ENCODE peak calls at places on chromosomes 1 and 21, in four cellular contexts. D is BJ, O is adrenal gland, F is WERI-Rb-1. T is an unnamed sample.

GRCh38 chr1:88658419-88658818 is 25.7 kb upstream of the PKN2 start:
- DNase-seq in O (no peak), F (peak), D (no peak), T (no peak)

GRCh38 chr1:78377356-78377928 is 113.3 kb upstream of the PTGFR start:
- DNase-seq in O (no peak), F (no peak), D (no peak), T (no peak)

GRCh38 chr1:224253721-224254120 is 70.7 kb downstream of the DEGS1 start:
- DNase-seq in D (no peak), F (no peak), O (no peak), T (peak)

GRCh38 chr1:166169182-166169581 is 2.4 kb upstream of the FAM78B start:
- DNase-seq in F (no peak), O (no peak), D (no peak), T (no peak)

GRCh38 chr1:155136728-155137127 is 1.1 kb downstream of the SLC50A1 start:
- DNase-seq in D (no peak), O (no peak), F (no peak), T (no peak)

GRCh38 chr21:42496839-42497202 is 797 bp upstream of the RSPH1 start:
- DNase-seq in O (peak), D (no peak), F (peak), T (no peak)

GRCh38 chr1:232111616-232112015 is 485.0 kb downstream of the DISC1 start:
- DNase-seq in O (no peak), D (no peak), F (no peak), T (peak)

GRCh38 chr21:32371913-32372314 is 20.9 kb downstream of the URB1 start:
- DNase-seq in O (peak), D (peak), F (no peak), T (peak)

GRCh38 chr1:53341961-53342707 is 14.3 kb upstream of the LRP8 start:
- DNase-seq in F (no peak), D (no peak), O (peak), T (no peak)

GRCh38 chr1:67978988-67979516 is 71.4 kb downstream of the DIRAS3 start:
- DNase-seq in O (no peak), D (peak), F (no peak), T (no peak)

GRCh38 chr1:182301467-182302198 is 90.0 kb downstream of the GLUL start:
- DNase-seq in D (no peak), F (peak), O (no peak), T (peak)

GRCh38 chr1:225809842-225810578 is at the start of gene EPHX1:
- DNase-seq in F (peak), D (peak), O (peak), T (peak)

GRCh38 chr1:225812488-225813249 is 2.7 kb downstream of the EPHX1 start:
- DNase-seq in D (no peak), F (no peak), O (no peak), T (no peak)

GRCh38 chr1:225814381-225814780 is 4.5 kb downstream of the EPHX1 start:
- DNase-seq in O (peak), F (no peak), D (no peak), T (no peak)

GRCh38 chr1:225813250-225813964 is 3.5 kb downstream of the EPHX1 start:
- DNase-seq in O (peak), D (no peak), F (no peak), T (peak)

GRCh38 chr1:225811622-225812487 is 1.9 kb downstream of the EPHX1 start:
- DNase-seq in F (peak), D (no peak), O (peak), T (no peak)
- TF ChIP-seq CTCF in F (peak), D (peak), O (peak), T (peak)

GRCh38 chr1:64245495-64245894 is 42.1 kb downstream of the UBE2U start:
- DNase-seq in F (no peak), D (no peak), O (no peak), T (no peak)

GRCh38 chr1:64246294-64246917 is 43.0 kb downstream of the UBE2U start:
- DNase-seq in O (no peak), D (no peak), F (no peak), T (no peak)

GRCh38 chr1:64242895-64243756 is 39.7 kb downstream of the UBE2U start:
- DNase-seq in F (no peak), O (no peak), D (no peak), T (peak)

GRCh38 chr1:64241069-64241468 is 37.6 kb downstream of the UBE2U start:
- DNase-seq in F (no peak), O (no peak), D (no peak), T (no peak)

DNA sequence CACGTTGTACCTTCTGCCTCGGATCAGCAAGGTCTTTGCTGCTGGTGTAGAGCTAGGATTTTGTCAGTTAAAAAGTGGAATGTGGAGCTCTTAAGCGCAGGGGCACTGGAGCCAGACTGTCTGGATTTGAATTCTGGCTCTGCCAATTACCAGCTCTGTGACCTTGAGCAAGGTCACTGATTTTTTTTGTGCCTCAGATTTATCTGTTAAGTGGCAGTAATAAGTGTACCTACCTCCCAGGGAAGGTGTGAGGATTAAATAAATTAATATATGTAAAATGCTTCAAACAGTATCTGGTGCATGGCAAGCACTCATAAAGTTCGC is 40.3 kb downstream of the UBE2U start:
- DNase-seq in O (no peak), D (no peak), F (peak), T (no peak)
- H3K4me3 ChIP-seq in O (no peak), D (no peak), F (no peak), T (no peak)

DNA sequence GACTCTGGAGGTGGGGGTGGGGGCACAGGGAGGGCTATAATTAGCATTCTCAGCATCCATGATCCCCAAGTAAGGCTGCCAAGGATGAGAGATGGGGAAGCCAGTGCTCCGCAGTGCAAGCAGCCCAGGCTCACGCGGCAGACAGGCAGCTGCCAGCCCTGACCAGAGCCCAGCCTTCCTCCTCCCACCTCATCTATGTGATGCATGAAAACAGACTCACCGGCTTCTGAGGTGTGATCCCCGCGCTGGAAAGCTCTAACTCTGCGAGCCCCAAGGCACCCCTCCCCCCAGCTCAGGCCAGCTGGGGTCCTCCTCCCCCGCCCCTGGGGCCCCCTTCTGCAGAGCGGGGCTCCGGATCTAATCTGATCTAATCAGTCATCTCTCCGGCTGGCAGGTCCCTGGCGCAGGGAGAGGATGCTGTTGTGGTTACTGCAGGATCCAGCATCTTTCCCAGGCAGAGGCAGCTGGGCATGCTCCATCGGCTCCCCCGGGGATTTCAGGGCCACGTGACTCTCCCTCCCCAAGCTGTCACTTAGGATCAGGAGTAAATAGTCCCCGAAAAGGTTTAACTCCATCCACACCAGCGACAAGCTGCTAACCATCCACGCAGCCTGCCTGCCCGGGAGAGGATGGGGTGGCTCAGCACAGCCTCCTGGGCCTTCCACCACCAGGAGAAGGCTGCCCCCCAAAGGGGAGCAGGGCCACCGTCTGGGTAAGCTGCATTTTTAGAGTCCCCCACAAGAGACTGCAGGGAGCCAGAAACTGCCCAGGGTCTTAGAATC is at the start of gene PLEKHA6:
- DNase-seq in D (no peak), O (peak), F (peak), T (peak)
- TF ChIP-seq CTCF in D (peak), O (no peak), F (peak), T (peak)

DNA sequence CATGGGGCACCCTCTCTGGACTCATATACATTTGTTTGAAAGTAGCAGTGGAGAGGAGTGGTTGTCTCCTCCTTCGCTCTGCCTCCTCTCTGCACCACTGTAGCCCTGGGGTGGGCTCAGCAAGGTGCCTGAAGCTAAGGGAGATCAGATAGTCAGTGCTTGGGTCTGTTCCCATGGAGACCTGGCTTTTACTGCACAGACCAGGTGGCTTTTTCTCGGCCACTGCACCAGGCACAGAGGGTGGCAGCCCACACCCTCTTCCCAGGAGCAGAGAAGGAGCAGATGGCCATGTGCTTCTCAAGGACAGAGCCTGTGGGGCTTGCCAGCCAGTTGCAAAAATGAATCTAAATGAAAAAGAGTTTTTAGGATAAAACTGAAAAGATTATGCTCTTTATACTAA is 123.4 kb upstream of the KCNK1 start:
- DNase-seq in D (no peak), O (peak), F (no peak), T (no peak)
- H3K4me3 ChIP-seq in D (no peak), O (no peak), F (no peak), T (no peak)

GRCh38 chr21:45152265-45152746 is 77.9 kb downstream of the ADARB1 start:
- DNase-seq in O (no peak), F (peak), D (no peak), T (no peak)
- TF ChIP-seq CTCF in O (peak), F (no peak), D (no peak), T (no peak)

GRCh38 chr1:180157108-180157507 is 2.4 kb downstream of the QSOX1 start:
- DNase-seq in F (no peak), D (no peak), O (no peak), T (no peak)

GRCh38 chr1:180156201-180156600 is 1.5 kb downstream of the QSOX1 start:
- DNase-seq in O (no peak), F (no peak), D (no peak), T (no peak)

GRCh38 chr1:180157576-180158057 is 2.9 kb downstream of the QSOX1 start:
- DNase-seq in F (no peak), O (no peak), D (no peak), T (no peak)

GRCh38 chr1:180155202-180155682 is 573 bp downstream of the QSOX1 start:
- DNase-seq in D (no peak), F (peak), O (no peak), T (no peak)

DNA sequence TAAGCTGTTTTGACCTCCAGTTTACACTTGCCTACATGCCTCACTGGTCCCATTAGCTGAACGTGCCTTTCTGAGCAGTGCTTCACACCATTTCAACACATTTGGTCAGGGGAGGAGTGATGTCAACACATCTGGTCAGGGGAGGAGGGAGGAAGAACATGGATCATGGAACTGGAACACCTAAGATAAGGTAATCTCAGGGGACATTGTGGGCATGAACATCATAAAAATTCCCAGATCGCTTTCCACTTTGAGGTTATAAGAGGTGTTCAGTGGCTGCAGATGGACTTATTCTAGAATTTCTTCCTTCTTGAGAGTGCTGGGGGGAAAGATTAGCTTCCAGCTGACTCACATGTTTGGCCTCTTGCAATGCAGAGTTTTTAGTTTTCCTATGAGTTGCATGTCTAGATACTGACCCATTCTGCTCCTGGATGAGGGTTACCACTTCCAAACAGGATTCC is 2.0 kb downstream of the QSOX1 start:
- DNase-seq in D (no peak), O (no peak), F (no peak), T (peak)
- H3K4me3 ChIP-seq in D (peak), O (no peak), F (no peak), T (peak)

DNA sequence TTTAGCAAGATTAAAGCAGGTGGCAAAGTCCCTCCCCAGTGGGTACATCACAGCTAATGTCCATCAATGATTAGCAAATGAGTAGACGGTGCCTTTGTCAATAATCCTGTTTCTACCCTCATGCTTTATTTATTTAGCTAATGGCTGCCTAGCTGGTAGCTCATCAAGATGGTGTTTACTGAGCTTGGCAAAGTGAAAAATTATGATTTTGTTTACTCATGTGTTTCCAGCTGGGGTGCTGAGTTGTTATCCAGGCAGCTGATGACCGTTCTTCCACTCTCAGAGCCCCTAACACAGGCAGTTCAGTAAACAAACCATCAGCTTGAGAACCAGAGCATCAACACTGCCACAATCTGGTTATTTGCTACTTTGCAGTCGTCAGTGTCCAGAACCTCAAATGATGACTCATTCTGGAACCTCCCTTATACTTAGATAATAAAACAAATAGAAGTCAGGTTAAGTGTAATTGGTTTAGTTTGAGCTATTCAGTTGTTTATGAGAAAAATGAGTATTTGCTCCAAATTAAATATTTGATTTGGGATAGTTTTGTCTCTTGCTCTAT is 163.9 kb downstream of the ST6GALNAC5 start:
- DNase-seq in F (no peak), D (peak), O (no peak), T (peak)
- TF ChIP-seq CTCF in F (no peak), D (peak), O (no peak), T (peak)

GRCh38 chr1:2050482-2050792 is 226 bp downstream of the PRKCZ start:
- DNase-seq in D (no peak), F (peak), O (no peak), T (no peak)
- H3K4me3 ChIP-seq in D (no peak), F (peak), O (peak), T (no peak)

DNA sequence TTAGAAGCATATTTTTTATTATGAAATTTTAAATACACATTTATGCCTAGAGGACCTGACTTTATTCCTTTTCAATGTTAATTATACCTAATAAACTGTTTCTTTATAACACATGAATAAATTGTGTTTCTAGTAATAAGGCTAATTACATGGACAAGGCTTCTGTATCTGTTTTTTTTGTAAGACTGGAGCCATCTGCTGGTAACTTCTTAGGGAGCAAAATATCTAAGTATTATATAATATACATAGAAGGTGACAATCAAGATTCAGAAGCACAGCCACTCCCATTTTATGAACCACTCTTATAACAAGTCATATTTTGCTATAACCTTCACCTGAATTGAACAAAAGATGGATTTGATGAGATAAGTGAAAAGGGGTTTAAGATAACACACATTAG is 84.2 kb downstream of the LBR start:
- DNase-seq in O (no peak), F (no peak), D (no peak), T (no peak)
- TF ChIP-seq CTCF in O (no peak), F (no peak), D (peak), T (peak)

DNA sequence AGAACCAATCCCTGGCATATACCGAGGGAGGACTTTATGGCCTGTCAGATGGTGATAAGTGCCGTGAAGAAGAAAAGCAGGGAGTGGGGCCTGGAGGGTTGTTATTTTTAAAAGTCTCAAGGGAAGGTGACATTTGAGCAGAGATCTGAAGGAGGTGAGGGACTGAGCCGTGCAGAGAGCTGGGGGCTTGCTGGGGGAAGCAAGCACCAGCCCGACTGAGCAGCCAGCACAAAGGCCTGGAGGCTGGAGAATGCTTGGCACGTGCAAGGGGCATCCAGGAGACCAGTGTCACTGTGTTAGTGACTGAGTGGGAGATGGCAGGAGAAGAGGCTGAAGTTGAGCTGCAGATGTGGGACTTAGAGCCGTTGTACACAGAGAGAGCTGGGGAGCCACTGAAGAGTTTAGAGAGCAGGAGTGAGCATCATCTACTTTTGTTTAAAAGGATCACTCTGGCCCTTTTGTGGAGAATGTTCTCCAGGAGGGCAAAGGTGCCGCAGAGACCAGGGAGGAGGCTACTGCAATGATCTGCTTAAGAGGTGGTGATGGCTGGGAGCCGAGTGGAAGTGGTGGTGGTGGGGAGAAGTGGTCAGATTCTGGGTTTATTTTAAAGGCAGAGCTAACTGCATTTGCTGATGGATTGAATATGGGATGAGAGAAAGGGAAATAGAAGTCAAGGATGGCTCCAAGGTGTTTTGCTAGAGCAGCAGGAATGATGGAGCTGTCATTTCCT is 31.2 kb downstream of the PTPRU start:
- DNase-seq in D (no peak), F (no peak), O (no peak), T (no peak)
- H3K4me3 ChIP-seq in D (no peak), F (no peak), O (no peak), T (no peak)

T was measured in AG09309.